ENCODE peak calls at places on chromosomes 2 and 18, in five cellular contexts. O is mucosa of descending colon, C is HuH-7.5, G is NCI-H2081, U is NCI-H1694. Q is an unnamed sample.

GRCh38 chr2:181203412-181203811 is 223.0 kb downstream of the UBE2E3 start:
- DNase-seq in O (no peak), C (no peak), G (no peak), U (no peak), Q (no peak)

GRCh38 chr2:224941958-224942357 is 100.3 kb downstream of the DOCK10 start:
- DNase-seq in O (no peak), C (no peak), G (no peak), U (no peak), Q (no peak)

GRCh38 chr18:63818212-63818611 is 43.0 kb downstream of the SERPINB7 start:
- DNase-seq in O (no peak), C (no peak), G (no peak), U (no peak), Q (no peak)

GRCh38 chr2:167188596-167188967 is 300.3 kb downstream of the XIRP2 start:
- DNase-seq in O (no peak), C (no peak), G (peak), U (no peak), Q (no peak)

GRCh38 chr2:191020742-191021381 is 6.9 kb upstream of the STAT1 start:
- DNase-seq in O (peak), C (no peak), G (peak), U (no peak), Q (no peak)

GRCh38 chr18:79607361-79607930 is 72.2 kb upstream of the CTDP1 start:
- DNase-seq in O (no peak), C (no peak), G (no peak), U (no peak), Q (no peak)

GRCh38 chr18:59547691-59548182 is 149.5 kb downstream of the CCBE1 start:
- DNase-seq in O (no peak), C (no peak), G (peak), U (no peak), Q (no peak)

GRCh38 chr2:56185101-56185581 is 1.4 kb downstream of the CCDC85A start:
- DNase-seq in O (peak), C (no peak), G (peak), U (no peak), Q (no peak)

GRCh38 chr2:148968776-148969175 is 69.7 kb upstream of the LYPD6B start:
- DNase-seq in O (no peak), C (no peak), G (peak), U (no peak), Q (no peak)

GRCh38 chr18:61637319-61637718 is 255.5 kb downstream of the RNF152 start:
- DNase-seq in O (peak), C (no peak), G (peak), U (no peak), Q (no peak)

GRCh38 chr2:99868260-99868659 is 274.1 kb downstream of the AFF3 start:
- DNase-seq in O (no peak), C (no peak), G (no peak), U (no peak), Q (no peak)

GRCh38 chr2:10331702-10332401 is 29.1 kb downstream of the HPCAL1 start:
- DNase-seq in O (no peak), C (no peak), G (no peak), U (peak), Q (no peak)

GRCh38 chr18:61502472-61502871 is 169.2 kb downstream of the CDH20 start:
- DNase-seq in O (no peak), C (peak), G (peak), U (peak), Q (peak)

GRCh38 chr2:68684197-68684596 is 40.8 kb downstream of the PROKR1 start:
- DNase-seq in O (no peak), C (no peak), G (no peak), U (no peak), Q (no peak)

GRCh38 chr18:10123006-10123950 is 209.5 kb downstream of the VAPA start:
- DNase-seq in O (no peak), C (no peak), G (no peak), U (no peak), Q (no peak)

GRCh38 chr18:36650906-36651305 is 177.9 kb downstream of the TPGS2 start:
- DNase-seq in O (no peak), C (no peak), G (no peak), U (no peak), Q (no peak)

GRCh38 chr2:204586444-204587165 is 41.3 kb downstream of the PARD3B start:
- DNase-seq in O (no peak), C (no peak), G (no peak), U (no peak), Q (no peak)

Q was measured in HEK293T.